ENCODE peak calls at places on chromosomes 13 and 19, in six cellular contexts. One of them, this sample, is unnamed.

GRCh38 chr19:36256853-36257511 is 42.1 kb downstream of the ZNF146 start:
- DNase-seq in HepG2: no peak
- DNase-seq in A549: no peak
- DNase-seq in K562: no peak
- DNase-seq in SK-N-SH: peak; percentile 66
- DNase-seq in GM12878: no peak
- DNase-seq in this sample: no peak

GRCh38 chr13:77507931-77508776 is 27.4 kb upstream of the SCEL start:
- DNase-seq in HepG2: no peak
- DNase-seq in A549: no peak
- DNase-seq in K562: no peak
- DNase-seq in SK-N-SH: no peak
- DNase-seq in GM12878: no peak
- DNase-seq in this sample: peak; percentile 49

GRCh38 chr13:57673197-57673596 is 41.7 kb downstream of the PCDH17 start:
- DNase-seq in HepG2: no peak
- DNase-seq in A549: no peak
- DNase-seq in K562: no peak
- DNase-seq in SK-N-SH: no peak
- DNase-seq in GM12878: no peak
- DNase-seq in this sample: no peak

GRCh38 chr13:103640617-103641016 is 574.4 kb upstream of the SLC10A2 start:
- DNase-seq in HepG2: no peak
- DNase-seq in A549: no peak
- DNase-seq in K562: no peak
- DNase-seq in SK-N-SH: no peak
- DNase-seq in GM12878: no peak
- DNase-seq in this sample: no peak

GRCh38 chr13:30224732-30225131 is 82.6 kb downstream of the KATNAL1 start:
- DNase-seq in HepG2: no peak
- DNase-seq in A549: peak; percentile 6
- DNase-seq in K562: no peak
- DNase-seq in SK-N-SH: no peak
- DNase-seq in GM12878: no peak
- DNase-seq in this sample: peak; percentile 30

GRCh38 chr19:17393914-17394313 is at the start of gene CCDC194:
- DNase-seq in HepG2: no peak
- DNase-seq in A549: no peak
- DNase-seq in K562: no peak
- DNase-seq in SK-N-SH: no peak
- DNase-seq in GM12878: no peak
- DNase-seq in this sample: no peak

GRCh38 chr19:51368366-51369282 is at the start of gene CLDND2:
- DNase-seq in HepG2: no peak
- DNase-seq in A549: no peak
- DNase-seq in K562: peak; percentile 47
- DNase-seq in SK-N-SH: no peak
- DNase-seq in GM12878: no peak
- DNase-seq in this sample: no peak

GRCh38 chr19:48489608-48490216 is 20.5 kb downstream of the CYTH2 start:
- DNase-seq in HepG2: peak; percentile 47
- DNase-seq in A549: peak; percentile 95
- DNase-seq in K562: peak; percentile 75
- DNase-seq in SK-N-SH: peak; percentile 88
- DNase-seq in GM12878: no peak
- DNase-seq in this sample: peak; percentile 39

GRCh38 chr13:19586904-19587634 is 25.7 kb upstream of the TPTE2 start:
- DNase-seq in HepG2: peak; percentile 65
- DNase-seq in A549: no peak
- DNase-seq in K562: peak; percentile 23
- DNase-seq in SK-N-SH: peak; percentile 52
- DNase-seq in GM12878: peak; percentile 65
- DNase-seq in this sample: peak; percentile 34

GRCh38 chr13:82740442-82740841 is 1141.8 kb downstream of the SLITRK1 start:
- DNase-seq in HepG2: no peak
- DNase-seq in A549: no peak
- DNase-seq in K562: no peak
- DNase-seq in SK-N-SH: no peak
- DNase-seq in GM12878: no peak
- DNase-seq in this sample: no peak

GRCh38 chr19:58059003-58059671 is at the start of gene ZNF135:
- DNase-seq in HepG2: no peak
- DNase-seq in A549: no peak
- DNase-seq in K562: no peak
- DNase-seq in SK-N-SH: peak; percentile 90
- DNase-seq in GM12878: no peak
- DNase-seq in this sample: peak; percentile 50

GRCh38 chr19:12331211-12331941 is 2.1 kb downstream of the ZNF563 start:
- DNase-seq in HepG2: peak; percentile 96
- DNase-seq in A549: no peak
- DNase-seq in K562: no peak
- DNase-seq in SK-N-SH: no peak
- DNase-seq in GM12878: peak; percentile 82
- DNase-seq in this sample: no peak

GRCh38 chr13:109669234-109669612 is 117.2 kb downstream of the IRS2 start:
- DNase-seq in HepG2: no peak
- DNase-seq in A549: no peak
- DNase-seq in K562: no peak
- DNase-seq in SK-N-SH: no peak
- DNase-seq in GM12878: no peak
- DNase-seq in this sample: no peak

GRCh38 chr19:10106100-10106936 is at the start of gene PPAN:
- DNase-seq in HepG2: peak; percentile 95
- DNase-seq in A549: peak; percentile 93
- DNase-seq in K562: peak; percentile 96
- DNase-seq in SK-N-SH: peak; percentile 100
- DNase-seq in GM12878: peak; percentile 93
- DNase-seq in this sample: peak; percentile 98
- H3K4me1 ChIP-seq in HepG2: peaks cover 49% of the 10 kb centered on the region
- H3K4me1 ChIP-seq in A549: peaks cover 17% of the 10 kb centered on the region
- H3K4me1 ChIP-seq in K562: peaks cover 34% of the 10 kb centered on the region
- H3K4me1 ChIP-seq in SK-N-SH: peaks cover 24% of the 10 kb centered on the region
- H3K4me1 ChIP-seq in GM12878: peaks cover 54% of the 10 kb centered on the region
- H3K4me1 ChIP-seq in this sample: peaks cover 4% of the 10 kb centered on the region

DNA sequence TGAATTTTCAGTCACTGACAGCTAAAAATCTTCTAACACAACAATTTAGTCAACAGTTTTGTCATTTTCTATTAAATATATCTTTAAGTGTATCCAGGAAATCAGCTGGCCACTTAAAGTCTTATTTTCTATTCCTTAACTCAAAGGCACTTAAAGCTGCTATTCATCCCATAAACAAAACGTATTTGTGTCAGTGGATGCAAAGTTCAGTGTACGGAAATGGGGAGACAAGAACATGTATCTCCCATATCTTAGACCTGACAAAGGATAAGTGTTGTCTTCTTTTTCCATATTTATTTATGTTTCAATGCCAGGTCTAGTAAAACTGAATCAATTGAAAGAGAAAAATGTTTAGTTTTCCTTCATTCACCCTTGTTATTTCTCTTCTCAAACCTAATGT is 409.8 kb upstream of the KLHL1 start:
- DNase-seq in HepG2: no peak
- DNase-seq in A549: no peak
- DNase-seq in K562: no peak
- DNase-seq in SK-N-SH: no peak
- DNase-seq in GM12878: no peak
- DNase-seq in this sample: no peak
- TF ChIP-seq SMC3 in HepG2: no peak
- TF ChIP-seq SMC3 in A549: no peak
- TF ChIP-seq SMC3 in K562: no peak
- TF ChIP-seq SMC3 in SK-N-SH: no peak
- TF ChIP-seq SMC3 in GM12878: no peak
- TF ChIP-seq SMC3 in this sample: no peak

GRCh38 chr19:38561053-38561606 is 56.6 kb downstream of the MAP4K1 start:
- DNase-seq in HepG2: no peak
- DNase-seq in A549: no peak
- DNase-seq in K562: no peak
- DNase-seq in SK-N-SH: no peak
- DNase-seq in GM12878: no peak
- DNase-seq in this sample: no peak
- H3K4me1 ChIP-seq in HepG2: no peaks in the 10 kb centered on the region
- H3K4me1 ChIP-seq in A549: peaks cover 3% of the 10 kb centered on the region
- H3K4me1 ChIP-seq in K562: peaks cover 14% of the 10 kb centered on the region
- H3K4me1 ChIP-seq in SK-N-SH: no peaks in the 10 kb centered on the region
- H3K4me1 ChIP-seq in GM12878: peaks cover 44% of the 10 kb centered on the region
- H3K4me1 ChIP-seq in this sample: no peaks in the 10 kb centered on the region

GRCh38 chr13:46593403-46593802 is 40.4 kb downstream of the LRCH1 start:
- DNase-seq in HepG2: no peak
- DNase-seq in A549: no peak
- DNase-seq in K562: no peak
- DNase-seq in SK-N-SH: no peak
- DNase-seq in GM12878: no peak
- DNase-seq in this sample: no peak
- TF ChIP-seq SMC3 in HepG2: no peak
- TF ChIP-seq SMC3 in A549: no peak
- TF ChIP-seq SMC3 in K562: no peak
- TF ChIP-seq SMC3 in SK-N-SH: no peak
- TF ChIP-seq SMC3 in GM12878: no peak
- TF ChIP-seq SMC3 in this sample: no peak

DNA sequence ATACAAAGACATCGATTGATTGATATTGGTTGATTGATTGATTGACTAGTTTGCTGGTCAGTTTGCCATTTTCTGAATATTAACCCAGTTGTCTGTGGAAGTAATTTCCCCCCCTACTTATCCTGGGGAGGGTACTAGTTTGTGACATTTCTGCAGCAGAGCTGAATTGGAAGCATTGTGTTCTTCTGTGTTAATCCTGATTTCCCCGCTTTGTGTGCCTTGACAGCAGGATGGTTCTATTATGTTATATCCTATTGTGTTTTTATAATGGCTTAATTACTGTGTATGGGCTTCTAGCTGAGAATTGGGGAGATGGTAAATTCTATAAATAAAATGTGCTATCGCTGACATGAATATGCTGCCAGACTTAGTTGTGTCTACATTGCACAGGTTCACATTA is 499.7 kb downstream of the COG6 start:
- DNase-seq in HepG2: no peak
- DNase-seq in A549: no peak
- DNase-seq in K562: no peak
- DNase-seq in SK-N-SH: no peak
- DNase-seq in GM12878: no peak
- DNase-seq in this sample: no peak
- H3K4me1 ChIP-seq in HepG2: no peaks in the 10 kb centered on the region
- H3K4me1 ChIP-seq in A549: peaks cover 9% of the 10 kb centered on the region
- H3K4me1 ChIP-seq in K562: no peaks in the 10 kb centered on the region
- H3K4me1 ChIP-seq in SK-N-SH: no peaks in the 10 kb centered on the region
- H3K4me1 ChIP-seq in GM12878: no peaks in the 10 kb centered on the region
- H3K4me1 ChIP-seq in this sample: no peaks in the 10 kb centered on the region

DNA sequence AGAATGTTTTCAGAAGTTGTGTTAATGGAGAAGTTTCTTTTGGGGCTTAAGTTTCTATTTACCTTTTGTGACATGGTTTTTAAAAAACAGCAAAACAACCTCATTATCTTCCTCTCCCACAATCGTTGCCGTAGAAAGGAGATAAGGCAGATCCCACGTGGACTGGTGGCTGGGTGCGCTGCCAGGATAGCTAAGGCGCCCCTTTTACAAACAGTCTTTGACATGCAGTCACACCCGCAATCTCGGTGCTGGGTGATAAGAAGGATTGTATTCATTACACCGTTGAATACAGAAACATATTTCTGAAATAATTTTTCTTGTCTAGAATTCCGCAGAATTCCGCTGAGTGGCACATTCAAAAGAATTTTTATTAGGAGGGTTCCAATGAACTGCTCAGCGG is 271.1 kb downstream of the UQCRFS1 start:
- DNase-seq in HepG2: no peak
- DNase-seq in A549: no peak
- DNase-seq in K562: no peak
- DNase-seq in SK-N-SH: no peak
- DNase-seq in GM12878: no peak
- DNase-seq in this sample: no peak
- TF ChIP-seq SMC3 in HepG2: no peak
- TF ChIP-seq SMC3 in A549: no peak
- TF ChIP-seq SMC3 in K562: no peak
- TF ChIP-seq SMC3 in SK-N-SH: no peak
- TF ChIP-seq SMC3 in GM12878: no peak
- TF ChIP-seq SMC3 in this sample: no peak

GRCh38 chr19:3397266-3398022 is 31.1 kb downstream of the NFIC start:
- DNase-seq in HepG2: peak; percentile 90
- DNase-seq in A549: peak; percentile 43
- DNase-seq in K562: peak; percentile 54
- DNase-seq in SK-N-SH: peak; percentile 47
- DNase-seq in GM12878: no peak
- DNase-seq in this sample: no peak
- H3K4me1 ChIP-seq in HepG2: peaks cover 41% of the 10 kb centered on the region
- H3K4me1 ChIP-seq in A549: peaks cover 26% of the 10 kb centered on the region
- H3K4me1 ChIP-seq in K562: peaks cover 3% of the 10 kb centered on the region
- H3K4me1 ChIP-seq in SK-N-SH: peaks cover 2% of the 10 kb centered on the region
- H3K4me1 ChIP-seq in GM12878: no peaks in the 10 kb centered on the region
- H3K4me1 ChIP-seq in this sample: peaks cover 17% of the 10 kb centered on the region

GRCh38 chr19:19223636-19224035 is 11.9 kb downstream of the NCAN start:
- DNase-seq in HepG2: no peak
- DNase-seq in A549: no peak
- DNase-seq in K562: no peak
- DNase-seq in SK-N-SH: no peak
- DNase-seq in GM12878: no peak
- DNase-seq in this sample: no peak
- TF ChIP-seq SMC3 in HepG2: no peak
- TF ChIP-seq SMC3 in A549: no peak
- TF ChIP-seq SMC3 in K562: no peak
- TF ChIP-seq SMC3 in SK-N-SH: no peak
- TF ChIP-seq SMC3 in GM12878: no peak
- TF ChIP-seq SMC3 in this sample: no peak

This sample was measured in IMR-90.